ENCODE peak calls at places on chromosome 14, in seven cellular contexts. B is A549, X is HFFc6, U is lower leg skin, G is cardiac muscle cell, M is hypothalamus, W is NCI-H2081. Z is an unnamed sample.

GRCh38 chr14:101336203-101336602 is 225.1 kb upstream of the DIO3 start:
- DNase-seq in W (no peak), G (no peak), M (no peak), U (no peak), X (no peak), B (no peak), Z (no peak)

GRCh38 chr14:24430143-24430681 is 458 bp downstream of the KHNYN start:
- DNase-seq in U (peak; percentile 95), M (peak; percentile 58), B (peak; percentile 74), W (peak; percentile 40), G (peak; percentile 85), X (peak; percentile 44), Z (peak; percentile 82)

GRCh38 chr14:92994942-92995341 is 72.0 kb downstream of the CHGA start:
- DNase-seq in U (no peak), B (no peak), G (no peak), W (no peak), M (no peak), X (no peak), Z (no peak)

GRCh38 chr14:39593339-39593738 is 161.1 kb upstream of the FBXO33 start:
- DNase-seq in M (no peak), G (no peak), X (no peak), B (no peak), U (no peak), W (no peak), Z (no peak)

GRCh38 chr14:69693823-69694729 is 72.9 kb upstream of the SRSF5 start:
- DNase-seq in B (no peak), X (no peak), M (no peak), U (no peak), G (no peak), W (peak; percentile 32), Z (peak; percentile 38)

GRCh38 chr14:53391631-53392030 is 238.5 kb upstream of the DDHD1 start:
- DNase-seq in B (no peak), W (no peak), X (peak; percentile 85), M (no peak), U (no peak), G (no peak), Z (peak; percentile 33)

GRCh38 chr14:58863576-58864345 is 226.0 kb downstream of the DACT1 start:
- DNase-seq in W (no peak), U (no peak), B (no peak), G (no peak), X (no peak), M (no peak), Z (no peak)

GRCh38 chr14:99119554-99119953 is 152.4 kb downstream of the BCL11B start:
- DNase-seq in B (no peak), G (no peak), X (no peak), M (no peak), W (no peak), U (peak; percentile 65), Z (no peak)

GRCh38 chr14:99320621-99321235 is 48.7 kb upstream of the BCL11B start:
- DNase-seq in W (no peak), U (peak; percentile 70), M (no peak), G (no peak), X (no peak), B (no peak), Z (no peak)

GRCh38 chr14:82313889-82314288 is 780.2 kb upstream of the SEL1L start:
- DNase-seq in B (no peak), X (no peak), U (no peak), M (no peak), W (peak; percentile 98), G (no peak), Z (no peak)

GRCh38 chr14:55301722-55302121 is 30.5 kb downstream of the FBXO34 start:
- DNase-seq in B (no peak), W (no peak), X (peak; percentile 60), G (no peak), U (no peak), M (no peak), Z (peak; percentile 31)

GRCh38 chr14:32134448-32135070 is 57.5 kb downstream of the ARHGAP5 start:
- DNase-seq in X (peak; percentile 78), G (no peak), B (peak; percentile 18), W (peak; percentile 11), M (no peak), U (no peak), Z (peak; percentile 2)

GRCh38 chr14:101980700-101981099 is 16.3 kb downstream of the DYNC1H1 start:
- DNase-seq in U (peak; percentile 94), G (no peak), W (no peak), X (peak; percentile 99), B (peak; percentile 56), M (no peak), Z (peak; percentile 77)

GRCh38 chr14:31205681-31206535 is 1.7 kb downstream of the HECTD1 start:
- DNase-seq in M (no peak), W (peak; percentile 6), U (no peak), G (peak; percentile 44), X (peak; percentile 65), B (no peak), Z (peak; percentile 44)

GRCh38 chr14:94018308-94018707 is 7.8 kb upstream of the OTUB2 start:
- DNase-seq in B (no peak), U (no peak), W (no peak), G (no peak), M (no peak), X (no peak), Z (no peak)

GRCh38 chr14:23380197-23381016 is 3.6 kb downstream of the CMTM5 start:
- DNase-seq in W (no peak), X (no peak), M (no peak), B (no peak), G (no peak), U (no peak), Z (no peak)

GRCh38 chr14:32332415-32333116 is 3.5 kb downstream of the AKAP6 start:
- DNase-seq in W (no peak), G (no peak), X (no peak), B (no peak), U (no peak), M (no peak), Z (no peak)

GRCh38 chr14:68282479-68283377 is 463.1 kb downstream of the RAD51B start:
- DNase-seq in G (no peak), U (no peak), W (no peak), M (no peak), X (no peak), B (no peak), Z (no peak)

GRCh38 chr14:24121210-24121609 is 6.5 kb upstream of the NRL start:
- DNase-seq in B (no peak), M (no peak), X (no peak), U (no peak), G (no peak), W (no peak), Z (no peak)

GRCh38 chr14:61524211-61524806 is 171.0 kb upstream of the HIF1A start:
- DNase-seq in U (no peak), B (no peak), W (peak; percentile 19), G (no peak), X (peak; percentile 77), M (no peak), Z (peak; percentile 65)

GRCh38 chr14:99378782-99379214 is 101.9 kb downstream of the SETD3 start:
- DNase-seq in M (no peak), B (peak; percentile 78), X (no peak), U (no peak), W (no peak), G (no peak), Z (no peak)

GRCh38 chr14:67908061-67908767 is 88.6 kb downstream of the RAD51B start:
- DNase-seq in G (no peak), B (no peak), M (no peak), W (no peak), U (no peak), X (no peak), Z (no peak)

Z was measured in dermis microvascular lymphatic vessel endothelial cell.